ENCODE peak calls at places on chromosome 16, in four cellular contexts. One of them, this sample, is unnamed.
A peak's percentile ranks its signal among the peaks of the same experiment; 100 is the strongest.

GRCh38 chr16:53779186-53779585 is 75.2 kb downstream of the FTO start:
- DNase-seq in GM12878: no peak
- DNase-seq in K562: no peak
- DNase-seq in HepG2: no peak
- DNase-seq in this sample: no peak

GRCh38 chr16:85863384-85863774 is 35.6 kb upstream of the IRF8 start:
- DNase-seq in GM12878: no peak
- DNase-seq in K562: no peak
- DNase-seq in HepG2: no peak
- DNase-seq in this sample: no peak

GRCh38 chr16:58222532-58223316 is 24.8 kb upstream of the CSNK2A2 start:
- DNase-seq in GM12878: no peak
- DNase-seq in K562: no peak
- DNase-seq in HepG2: peak; percentile 51
- DNase-seq in this sample: no peak

GRCh38 chr16:64391009-64391663 is 730.7 kb downstream of the CDH11 start:
- DNase-seq in GM12878: no peak
- DNase-seq in K562: no peak
- DNase-seq in HepG2: peak; percentile 21
- DNase-seq in this sample: no peak

GRCh38 chr16:15435216-15435864 is 952 bp downstream of the BMERB1 start:
- DNase-seq in GM12878: no peak
- DNase-seq in K562: no peak
- DNase-seq in HepG2: no peak
- DNase-seq in this sample: peak; percentile 20

GRCh38 chr16:17328971-17329370 is 141.8 kb downstream of the XYLT1 start:
- DNase-seq in GM12878: no peak
- DNase-seq in K562: no peak
- DNase-seq in HepG2: no peak
- DNase-seq in this sample: no peak

GRCh38 chr16:85062728-85063336 is 35.2 kb downstream of the KIAA0513 start:
- DNase-seq in GM12878: no peak
- DNase-seq in K562: no peak
- DNase-seq in HepG2: no peak
- DNase-seq in this sample: no peak

GRCh38 chr16:56608876-56609462 is 585 bp downstream of the MT2A start:
- DNase-seq in GM12878: no peak
- DNase-seq in K562: no peak
- DNase-seq in HepG2: no peak
- DNase-seq in this sample: no peak

GRCh38 chr16:12573300-12573699 is 230.4 kb downstream of the CPPED1 start:
- DNase-seq in GM12878: peak; percentile 43
- DNase-seq in K562: no peak
- DNase-seq in HepG2: no peak
- DNase-seq in this sample: no peak

GRCh38 chr16:14097182-14097951 is 26.2 kb downstream of the MRTFB start:
- DNase-seq in GM12878: no peak
- DNase-seq in K562: no peak
- DNase-seq in HepG2: peak; percentile 39
- DNase-seq in this sample: no peak

GRCh38 chr16:12203780-12204351 is 227.3 kb downstream of the SNX29 start:
- DNase-seq in GM12878: no peak
- DNase-seq in K562: no peak
- DNase-seq in HepG2: peak; percentile 39
- DNase-seq in this sample: no peak

GRCh38 chr16:85149776-85150175 is 37.5 kb upstream of the CIBAR2 start:
- DNase-seq in GM12878: no peak
- DNase-seq in K562: no peak
- DNase-seq in HepG2: no peak
- DNase-seq in this sample: no peak

GRCh38 chr16:6644916-6645315 is 687.7 kb upstream of the RBFOX1 start:
- DNase-seq in GM12878: no peak
- DNase-seq in K562: no peak
- DNase-seq in HepG2: no peak
- DNase-seq in this sample: no peak

DNA sequence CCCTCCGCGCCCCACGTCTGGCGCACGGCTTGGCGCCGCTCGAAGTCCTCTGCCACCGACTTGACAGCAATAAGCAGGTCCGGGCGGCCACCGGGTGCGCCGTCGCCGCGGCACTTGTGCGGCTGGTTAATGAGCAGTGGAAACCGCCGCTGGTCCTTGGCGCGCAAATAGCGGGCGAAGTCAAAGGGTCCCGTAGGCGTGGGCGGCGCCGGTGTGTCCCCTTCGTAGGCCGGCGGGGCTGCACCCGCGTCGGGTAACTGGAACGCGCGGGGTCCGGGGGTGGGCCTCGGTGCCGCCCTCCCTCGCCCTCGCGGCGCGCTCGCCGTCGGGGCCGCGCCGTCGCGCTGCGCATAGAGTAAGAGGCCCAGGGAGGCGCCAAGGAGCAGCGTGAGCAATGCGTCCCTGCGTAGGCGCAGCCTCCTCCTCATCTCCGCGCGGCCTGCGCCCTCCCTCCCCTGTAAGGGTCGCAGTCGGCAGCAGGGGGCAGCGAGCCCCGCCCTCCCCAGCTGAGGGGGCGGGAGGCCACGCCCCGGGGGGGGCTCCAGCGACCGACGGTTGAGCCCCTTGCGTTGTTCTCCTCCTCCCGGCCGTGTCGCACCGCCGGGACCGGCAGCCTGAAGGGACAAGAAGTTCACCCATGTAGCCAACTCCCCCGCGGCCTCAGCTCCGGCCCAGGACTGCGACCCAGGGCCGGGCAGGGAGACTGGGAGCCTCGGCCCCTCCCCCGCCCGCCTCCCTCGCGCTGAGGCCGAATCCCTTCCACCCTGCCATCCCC is 553 bp downstream of the B3GNT9 start:
- DNase-seq in GM12878: no peak
- DNase-seq in K562: no peak
- DNase-seq in HepG2: no peak
- DNase-seq in this sample: peak; percentile 86
- TF ChIP-seq ESRRA in GM12878: no peak
- TF ChIP-seq ESRRA in K562: no peak
- TF ChIP-seq ESRRA in HepG2: no peak
- TF ChIP-seq ESRRA in this sample: no peak

GRCh38 chr16:79784007-79784406 is 183.5 kb upstream of the MAF start:
- DNase-seq in GM12878: no peak
- DNase-seq in K562: no peak
- DNase-seq in HepG2: no peak
- DNase-seq in this sample: no peak
- TF ChIP-seq TCF7 in GM12878: no peak
- TF ChIP-seq TCF7 in K562: no peak
- TF ChIP-seq TCF7 in HepG2: no peak
- TF ChIP-seq TCF7 in this sample: no peak

DNA sequence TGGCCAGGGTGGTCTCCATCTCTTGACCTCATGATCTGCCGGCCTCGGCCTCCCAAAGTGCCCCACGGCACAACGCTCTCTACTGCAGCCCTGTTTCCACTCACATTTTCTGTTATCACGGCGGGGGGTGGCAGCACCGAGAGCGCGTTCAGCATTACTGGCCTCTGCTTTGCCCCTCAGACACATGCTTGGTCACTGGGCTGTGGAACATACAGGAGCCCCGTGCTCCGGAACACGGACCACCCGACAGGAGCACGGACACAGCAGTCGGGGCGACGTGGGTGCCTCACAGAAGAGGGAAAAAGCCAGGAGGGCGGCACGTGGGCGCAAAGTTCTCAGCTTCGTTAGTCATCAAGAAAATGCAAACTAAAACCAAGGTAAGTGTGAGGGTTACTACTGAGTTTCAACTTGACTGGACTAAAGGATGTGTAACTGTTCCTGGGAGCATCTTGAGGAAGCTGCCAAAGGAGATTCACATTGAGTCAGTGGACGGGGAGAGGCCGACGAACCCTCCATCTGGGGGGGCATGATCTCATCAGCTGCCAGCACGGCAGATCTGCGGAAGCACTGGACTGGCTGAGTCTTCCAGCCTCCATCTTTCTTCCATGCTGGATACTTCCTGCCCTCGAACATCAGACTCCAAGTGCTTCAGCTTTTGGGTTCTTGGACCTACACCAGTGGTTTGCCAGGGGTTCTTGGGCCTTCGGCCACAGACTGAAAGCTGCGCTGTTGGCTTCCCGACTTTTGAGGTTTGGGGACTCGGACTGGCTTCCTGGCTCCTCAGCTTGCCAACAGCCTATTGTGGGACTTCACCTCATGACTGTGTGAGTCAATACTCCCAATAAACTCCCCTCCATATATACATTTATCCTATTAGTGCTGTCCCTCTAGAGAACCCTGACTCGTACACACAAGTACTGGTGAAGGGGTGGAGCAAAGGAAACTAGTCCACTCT is 106.8 kb downstream of the ZNF778 start:
- DNase-seq in GM12878: peak; percentile 90
- DNase-seq in K562: no peak
- DNase-seq in HepG2: no peak
- DNase-seq in this sample: peak; percentile 1
- TF ChIP-seq ESRRA in GM12878: no peak
- TF ChIP-seq ESRRA in K562: no peak
- TF ChIP-seq ESRRA in HepG2: no peak
- TF ChIP-seq ESRRA in this sample: no peak

GRCh38 chr16:2077696-2078095 is 29.9 kb downstream of the TSC2 start:
- DNase-seq in GM12878: no peak
- DNase-seq in K562: no peak
- DNase-seq in HepG2: no peak
- DNase-seq in this sample: no peak
- TF ChIP-seq TCF7 in GM12878: no peak
- TF ChIP-seq TCF7 in K562: no peak
- TF ChIP-seq TCF7 in HepG2: no peak
- TF ChIP-seq TCF7 in this sample: no peak

DNA sequence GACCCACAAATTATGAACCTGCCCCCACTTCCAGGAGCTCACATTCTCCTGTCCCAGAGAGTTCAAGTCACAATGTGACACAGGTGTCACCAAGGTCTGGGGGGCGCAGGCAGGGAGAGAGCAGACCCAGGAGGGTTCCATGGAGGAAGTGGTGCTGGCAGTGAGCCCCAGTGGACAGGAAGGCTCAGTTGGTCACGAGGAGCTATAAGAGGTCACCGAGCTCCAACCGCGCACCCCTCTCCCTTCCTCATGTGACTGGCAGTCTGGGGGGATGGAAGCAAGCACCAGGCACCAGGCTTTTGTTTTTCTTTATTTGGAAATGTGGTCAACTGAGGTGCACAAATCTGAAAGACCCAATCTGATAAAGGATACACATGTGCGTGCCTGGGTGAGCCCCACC is 2.5 kb downstream of the ITGAD start:
- DNase-seq in GM12878: no peak
- DNase-seq in K562: no peak
- DNase-seq in HepG2: no peak
- DNase-seq in this sample: no peak
- TF ChIP-seq ESRRA in GM12878: no peak
- TF ChIP-seq ESRRA in K562: no peak
- TF ChIP-seq ESRRA in HepG2: no peak
- TF ChIP-seq ESRRA in this sample: no peak

DNA sequence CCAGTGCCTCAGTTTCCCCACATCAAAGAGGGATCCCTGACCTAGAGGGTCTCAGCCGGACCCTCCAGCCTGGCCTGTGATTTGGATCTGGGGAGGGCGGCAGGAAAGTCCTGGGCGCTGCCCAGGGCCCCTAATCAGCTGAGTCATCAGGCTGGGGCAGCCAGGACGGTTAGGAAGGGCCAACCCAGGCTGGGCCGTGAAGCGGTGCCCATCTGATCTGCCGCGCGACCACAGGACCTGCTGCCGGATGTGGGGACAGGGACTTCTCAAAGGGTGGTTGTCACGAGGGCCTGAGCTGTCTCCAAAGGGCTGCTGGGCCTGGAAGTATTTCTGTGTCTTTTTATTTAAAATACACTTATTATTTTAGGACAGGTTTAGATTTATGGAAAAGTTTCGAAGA is 4.4 kb downstream of the TPSAB1 start:
- DNase-seq in GM12878: no peak
- DNase-seq in K562: no peak
- DNase-seq in HepG2: no peak
- DNase-seq in this sample: no peak
- TF ChIP-seq TCF7 in GM12878: no peak
- TF ChIP-seq TCF7 in K562: no peak
- TF ChIP-seq TCF7 in HepG2: no peak
- TF ChIP-seq TCF7 in this sample: no peak

GRCh38 chr16:81204794-81205680 is 33.5 kb upstream of the BCO1 start:
- DNase-seq in GM12878: peak; percentile 11
- DNase-seq in K562: peak; percentile 65
- DNase-seq in HepG2: peak; percentile 61
- DNase-seq in this sample: no peak
- TF ChIP-seq ESRRA in GM12878: no peak
- TF ChIP-seq ESRRA in K562: no peak
- TF ChIP-seq ESRRA in HepG2: no peak
- TF ChIP-seq ESRRA in this sample: no peak

DNA sequence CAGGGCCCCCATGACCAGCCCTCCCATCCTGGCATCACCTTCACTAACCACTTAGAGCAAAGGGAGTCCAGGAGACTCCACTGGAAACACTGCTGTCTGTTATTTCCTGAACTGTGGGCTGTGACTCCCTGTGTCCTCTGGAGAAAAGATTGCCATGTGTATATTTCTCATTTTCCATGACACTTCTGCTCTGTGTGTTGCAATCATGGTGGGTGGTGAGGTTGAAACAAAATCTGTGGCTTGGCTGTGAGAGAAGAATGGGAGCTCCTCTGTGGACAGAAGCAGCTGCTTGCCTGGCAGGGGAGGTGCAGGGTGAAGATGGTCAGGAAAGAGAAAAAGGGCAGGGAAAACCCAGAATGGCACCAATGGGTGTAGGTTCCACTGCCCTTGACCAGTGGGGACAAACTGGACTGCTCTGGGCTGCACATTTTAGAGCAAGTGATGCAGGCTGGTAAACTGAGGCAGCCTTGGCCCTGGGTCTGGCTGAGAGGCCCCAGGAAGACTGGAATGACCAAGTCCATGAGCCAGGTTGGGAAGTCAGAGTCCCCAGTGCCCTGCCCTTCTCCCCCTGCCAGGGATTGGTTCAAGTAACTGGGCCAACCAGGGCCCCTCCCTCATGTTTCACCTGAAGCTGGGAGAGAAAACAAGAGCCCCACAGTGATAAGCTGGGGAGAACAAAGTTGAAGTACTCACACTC is 314.3 kb downstream of the C16orf95 start:
- DNase-seq in GM12878: no peak
- DNase-seq in K562: no peak
- DNase-seq in HepG2: no peak
- DNase-seq in this sample: no peak
- TF ChIP-seq TCF7 in GM12878: no peak
- TF ChIP-seq TCF7 in K562: no peak
- TF ChIP-seq TCF7 in HepG2: no peak
- TF ChIP-seq TCF7 in this sample: no peak

DNA sequence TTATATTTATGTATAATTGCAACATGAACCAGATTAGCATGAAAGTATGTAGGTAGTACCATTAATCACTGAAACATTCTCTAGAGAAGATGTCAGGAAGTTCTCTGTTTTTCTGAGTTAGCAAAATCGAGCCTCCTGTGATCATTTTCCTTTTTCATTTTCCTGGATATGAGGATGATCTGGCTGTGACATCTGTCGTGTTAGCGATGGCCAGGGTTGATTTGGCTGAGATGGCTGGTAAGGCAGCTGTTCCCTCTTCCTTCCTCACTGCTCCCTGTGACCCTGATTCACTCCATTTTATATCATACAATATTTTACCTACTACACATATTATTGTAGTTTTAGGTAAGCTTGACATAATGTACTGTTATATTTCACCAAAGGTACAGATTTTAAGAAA is 10.3 kb downstream of the CNTNAP4 start:
- DNase-seq in GM12878: no peak
- DNase-seq in K562: no peak
- DNase-seq in HepG2: no peak
- DNase-seq in this sample: no peak
- TF ChIP-seq ESRRA in GM12878: no peak
- TF ChIP-seq ESRRA in K562: no peak
- TF ChIP-seq ESRRA in HepG2: no peak
- TF ChIP-seq ESRRA in this sample: no peak